ENCODE peak calls at places on chromosome 5, in seven cellular contexts. C, D, Y, M, R, E and K are unnamed samples.

GRCh38 chr5:57299945-57300344 is 126.1 kb downstream of the GPBP1 start:
- DNase-seq in C (no peak), D (no peak), Y (no peak), M (no peak), R (no peak), E (no peak), K (peak)

GRCh38 chr5:2039180-2039531 is 156.4 kb upstream of the IRX4 start:
- DNase-seq in C (no peak), D (no peak), Y (no peak), M (no peak), R (no peak), E (no peak), K (no peak)

GRCh38 chr5:9468070-9468388 is 77.8 kb downstream of the SEMA5A start:
- DNase-seq in C (no peak), D (no peak), Y (no peak), M (peak), R (peak), E (no peak), K (no peak)

GRCh38 chr5:146519554-146519953 is 3.6 kb upstream of the GPR151 start:
- DNase-seq in C (no peak), D (no peak), Y (no peak), M (no peak), R (no peak), E (no peak), K (no peak)

GRCh38 chr5:32110081-32110696 is 63.9 kb downstream of the GOLPH3 start:
- DNase-seq in C (no peak), D (no peak), Y (no peak), M (no peak), R (no peak), E (no peak), K (no peak)

GRCh38 chr5:6158974-6159863 is 219.1 kb downstream of the MED10 start:
- DNase-seq in C (no peak), D (no peak), Y (no peak), M (peak), R (peak), E (no peak), K (no peak)

GRCh38 chr5:9523090-9523813 is 22.6 kb downstream of the SEMA5A start:
- DNase-seq in C (no peak), D (no peak), Y (no peak), M (peak), R (no peak), E (no peak), K (no peak)

GRCh38 chr5:76942581-76942980 is 10.3 kb upstream of the CRHBP start:
- DNase-seq in C (no peak), D (no peak), Y (no peak), M (peak), R (peak), E (no peak), K (no peak)

GRCh38 chr5:154302181-154302580 is 111.6 kb downstream of the GALNT10 start:
- DNase-seq in C (no peak), D (no peak), Y (no peak), M (no peak), R (no peak), E (peak), K (no peak)

GRCh38 chr5:14401639-14402038 is 180.0 kb upstream of the OTULINL start:
- DNase-seq in C (no peak), D (no peak), Y (no peak), M (no peak), R (no peak), E (no peak), K (no peak)

GRCh38 chr5:87009146-87009545 is 258.5 kb upstream of the RASA1 start:
- DNase-seq in C (no peak), D (no peak), Y (no peak), M (peak), R (no peak), E (no peak), K (no peak)

GRCh38 chr5:34717426-34718327 is 61.5 kb downstream of the RAI14 start:
- DNase-seq in C (no peak), D (no peak), Y (no peak), M (peak), R (peak), E (no peak), K (no peak)

GRCh38 chr5:68265347-68265746 is 49.8 kb downstream of the PIK3R1 start:
- DNase-seq in C (no peak), D (no peak), Y (no peak), M (no peak), R (no peak), E (no peak), K (no peak)

GRCh38 chr5:33105521-33105941 is 335.2 kb upstream of the TARS1 start:
- DNase-seq in C (no peak), D (no peak), Y (no peak), M (peak), R (no peak), E (no peak), K (no peak)

GRCh38 chr5:176902102-176902814 is 3.1 kb upstream of the HK3 start:
- DNase-seq in C (no peak), D (no peak), Y (no peak), M (no peak), R (no peak), E (no peak), K (no peak)

GRCh38 chr5:3373391-3373790 is 222.2 kb upstream of the IRX1 start:
- DNase-seq in C (no peak), D (no peak), Y (no peak), M (no peak), R (no peak), E (no peak), K (peak)

GRCh38 chr5:59042201-59042600 is 459.3 kb downstream of the RAB3C start:
- DNase-seq in C (no peak), D (no peak), Y (no peak), M (peak), R (no peak), E (no peak), K (no peak)

GRCh38 chr5:41843456-41844112 is 26.6 kb downstream of the OXCT1 start:
- DNase-seq in C (no peak), D (no peak), Y (no peak), M (peak), R (peak), E (no peak), K (no peak)

GRCh38 chr5:179762781-179763176 is 30.2 kb downstream of the MAML1 start:
- DNase-seq in C (no peak), D (no peak), Y (no peak), M (peak), R (no peak), E (no peak), K (no peak)

GRCh38 chr5:86807046-86807712 is 189.4 kb downstream of the COX7C start:
- DNase-seq in C (no peak), D (no peak), Y (no peak), M (no peak), R (no peak), E (no peak), K (no peak)

GRCh38 chr5:136159457-136159856 is 26.8 kb downstream of the SMAD5 start:
- DNase-seq in C (no peak), D (no peak), Y (no peak), M (peak), R (no peak), E (no peak), K (no peak)

GRCh38 chr5:14655146-14655741 is 9.3 kb upstream of the OTULIN start:
- DNase-seq in C (no peak), D (no peak), Y (no peak), M (no peak), R (no peak), E (no peak), K (no peak)

GRCh38 chr5:5181650-5182324 is 41.7 kb downstream of the ADAMTS16 start:
- DNase-seq in C (no peak), D (no peak), Y (no peak), M (no peak), R (no peak), E (no peak), K (no peak)

GRCh38 chr5:175465282-175465681 is 13.1 kb upstream of the SFXN1 start:
- DNase-seq in C (no peak), D (no peak), Y (no peak), M (no peak), R (no peak), E (no peak), K (no peak)

GRCh38 chr5:72065751-72066255 is 41.5 kb upstream of the MAP1B start:
- DNase-seq in C (no peak), D (no peak), Y (no peak), M (no peak), R (no peak), E (no peak), K (no peak)

GRCh38 chr5:437281-437771 is 5.7 kb upstream of the EXOC3 start:
- DNase-seq in C (no peak), D (no peak), Y (no peak), M (no peak), R (no peak), E (peak), K (no peak)

GRCh38 chr5:78182838-78183237 is 111.7 kb downstream of the AP3B1 start:
- DNase-seq in C (no peak), D (no peak), Y (no peak), M (no peak), R (no peak), E (no peak), K (no peak)

GRCh38 chr5:113359419-113359818 is 75.4 kb downstream of the TSSK1B start:
- DNase-seq in C (no peak), D (no peak), Y (no peak), M (no peak), R (no peak), E (no peak), K (no peak)

GRCh38 chr5:65969539-65970393 is 43.4 kb downstream of the ERBIN start:
- DNase-seq in C (no peak), D (no peak), Y (no peak), M (no peak), R (no peak), E (no peak), K (no peak)

GRCh38 chr5:146703899-146704298 is 174.7 kb downstream of the PPP2R2B start:
- DNase-seq in C (no peak), D (no peak), Y (no peak), M (no peak), R (no peak), E (no peak), K (no peak)

GRCh38 chr5:20572560-20572959 is 584.6 kb upstream of the CDH18 start:
- DNase-seq in C (no peak), D (no peak), Y (no peak), M (peak), R (peak), E (no peak), K (no peak)

GRCh38 chr5:95734916-95735315 is 3.8 kb downstream of the RHOBTB3 start:
- DNase-seq in C (no peak), D (no peak), Y (no peak), M (no peak), R (no peak), E (no peak), K (no peak)